ENCODE peak calls at places on chromosomes 7 and 10, in four cellular contexts. B is psoas muscle, O is mammary epithelial cell, G is SK-N-MC. U is an unnamed sample.

GRCh38 chr7:43815373-43815772 is 53.9 kb downstream of the MRPS24 start:
- DNase-seq in B (no peak), O (no peak), G (no peak), U (no peak)

GRCh38 chr7:104136561-104136960 is 71.3 kb downstream of the ORC5 start:
- DNase-seq in B (no peak), O (no peak), G (no peak), U (no peak)

GRCh38 chr10:29443745-29444523 is 155.1 kb downstream of the LYZL1 start:
- DNase-seq in B (no peak), O (peak), G (no peak), U (peak)

GRCh38 chr10:10792681-10793080 is 225.0 kb upstream of the CELF2 start:
- DNase-seq in B (no peak), O (peak), G (no peak), U (peak)

GRCh38 chr10:13890233-13890616 is 303.5 kb downstream of the PRPF18 start:
- DNase-seq in B (no peak), O (no peak), G (no peak), U (peak)

GRCh38 chr7:84502222-84502621 is 307.6 kb upstream of the SEMA3A start:
- DNase-seq in B (no peak), O (no peak), G (no peak), U (no peak)

GRCh38 chr10:129963831-129964501 is at the start of gene EBF3:
- DNase-seq in B (peak), O (peak), G (no peak), U (no peak)

GRCh38 chr7:76060842-76061241 is 12.9 kb downstream of the MDH2 start:
- DNase-seq in B (peak), O (no peak), G (no peak), U (no peak)

GRCh38 chr10:26486985-26487850 is 49.1 kb downstream of the APBB1IP start:
- DNase-seq in B (no peak), O (peak), G (no peak), U (peak)

GRCh38 chr10:26488344-26488743 is 50.2 kb downstream of the APBB1IP start:
- DNase-seq in B (no peak), O (no peak), G (no peak), U (peak)

GRCh38 chr10:26485150-26485941 is 47.2 kb downstream of the APBB1IP start:
- DNase-seq in B (no peak), O (no peak), G (no peak), U (peak)

GRCh38 chr10:26483554-26483953 is 45.4 kb downstream of the APBB1IP start:
- DNase-seq in B (no peak), O (no peak), G (no peak), U (no peak)

GRCh38 chr10:26486304-26486703 is 48.2 kb downstream of the APBB1IP start:
- DNase-seq in B (peak), O (peak), G (no peak), U (peak)
- H3K27ac ChIP-seq in B (peak), O (no peak), G (no peak), U (peak)

DNA sequence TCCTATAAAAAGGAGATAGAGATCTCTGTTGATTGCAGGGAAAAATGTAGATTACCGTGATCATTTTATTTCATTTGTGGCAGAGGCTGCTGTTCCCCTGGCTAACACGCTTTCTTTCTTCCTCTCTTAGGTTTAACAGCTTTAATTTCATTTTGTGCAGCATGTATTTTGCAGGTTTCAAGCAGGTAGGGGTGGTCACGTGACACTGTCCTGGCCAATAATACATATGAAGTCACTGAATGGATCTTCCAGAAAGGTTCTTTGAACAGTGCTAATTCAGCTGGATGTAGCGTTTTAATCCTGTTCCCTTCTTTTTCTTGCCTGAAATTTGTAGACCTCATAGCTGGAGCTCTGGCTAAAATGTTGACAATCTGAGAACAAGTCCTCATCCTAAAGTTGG is 3.6 kb upstream of the EPHB6 start:
- DNase-seq in B (no peak), O (no peak), G (no peak), U (no peak)
- H3K27ac ChIP-seq in B (no peak), O (no peak), G (no peak), U (no peak)

DNA sequence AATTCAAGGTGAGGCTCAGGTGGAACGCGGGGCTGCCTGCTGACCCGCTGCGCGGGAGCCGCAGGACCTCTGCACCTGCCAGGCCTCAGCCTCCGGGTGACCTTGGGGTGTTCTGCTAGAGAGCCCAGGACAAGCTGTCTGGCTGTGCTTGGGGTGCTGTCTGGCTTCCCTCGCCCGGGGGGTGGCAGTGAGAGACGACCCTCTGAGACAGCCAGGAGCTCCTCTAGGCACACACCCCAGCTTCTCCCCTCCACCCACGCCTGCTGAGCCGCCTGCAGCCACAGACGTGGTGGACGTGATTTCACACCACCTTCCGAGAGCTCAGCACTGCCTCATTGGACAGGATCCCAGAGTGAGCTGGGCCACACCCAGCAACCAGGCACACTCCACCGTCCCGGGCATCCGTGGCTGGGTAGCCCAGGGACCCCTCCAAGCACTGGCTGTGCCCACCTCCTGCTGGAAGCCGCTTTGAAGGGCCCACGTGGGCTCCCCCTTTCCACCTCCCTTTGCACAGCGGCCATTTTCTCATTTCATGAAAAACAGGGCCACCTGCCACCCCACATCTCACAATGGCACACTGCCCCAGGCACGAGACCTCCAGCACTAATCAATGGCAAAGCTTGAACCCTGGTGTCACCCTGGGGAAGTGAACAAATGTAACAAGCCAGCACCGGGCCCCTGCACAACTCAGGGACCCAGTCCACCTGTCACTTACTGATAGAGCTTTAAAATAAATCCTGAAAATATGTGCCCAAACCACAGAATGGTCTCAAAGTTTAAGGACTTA is 35.0 kb downstream of the ZFAND2A start:
- DNase-seq in B (no peak), O (no peak), G (no peak), U (no peak)
- H3K27ac ChIP-seq in B (peak), O (no peak), G (no peak), U (no peak)

GRCh38 chr7:27134392-27134791 is 3.8 kb upstream of the HOXA4 start:
- DNase-seq in B (no peak), O (peak), G (no peak), U (peak)
- H3K27ac ChIP-seq in B (peak), O (peak), G (no peak), U (peak)

GRCh38 chr7:23472046-23472445 is 1.8 kb upstream of the IGF2BP3 start:
- DNase-seq in B (no peak), O (no peak), G (no peak), U (no peak)

GRCh38 chr7:23469150-23469960 is 936 bp downstream of the IGF2BP3 start:
- DNase-seq in B (no peak), O (peak), G (no peak), U (no peak)

GRCh38 chr7:23469961-23470250 is 385 bp downstream of the IGF2BP3 start:
- DNase-seq in B (no peak), O (no peak), G (no peak), U (no peak)

GRCh38 chr7:23471090-23471859 is 984 bp upstream of the IGF2BP3 start:
- DNase-seq in B (no peak), O (peak), G (no peak), U (peak)

GRCh38 chr7:23470290-23471089 is at the start of gene IGF2BP3:
- DNase-seq in B (no peak), O (peak), G (peak), U (peak)
- H3K27ac ChIP-seq in B (no peak), O (no peak), G (peak), U (peak)

DNA sequence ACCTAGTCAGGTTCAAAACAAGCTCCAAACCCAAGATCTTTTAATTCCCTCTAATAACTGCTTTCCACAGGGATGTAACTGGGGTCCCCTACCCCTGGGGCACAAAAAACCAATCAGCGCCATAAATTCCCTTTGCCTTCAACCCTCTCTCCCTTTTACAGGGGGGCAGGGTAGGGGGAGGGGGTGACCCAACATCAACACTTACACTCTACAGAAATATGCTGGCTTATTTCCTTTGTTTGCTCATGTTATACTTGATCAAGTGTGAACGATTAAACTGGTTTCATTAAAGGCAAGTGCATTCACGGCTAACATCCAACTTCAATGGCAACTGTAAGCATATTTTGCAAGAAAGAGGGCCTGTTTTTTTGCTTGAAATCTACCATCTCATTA is 2.9 kb downstream of the CTBP2 start:
- DNase-seq in B (no peak), O (no peak), G (no peak), U (no peak)
- H3K27ac ChIP-seq in B (peak), O (peak), G (no peak), U (peak)

DNA sequence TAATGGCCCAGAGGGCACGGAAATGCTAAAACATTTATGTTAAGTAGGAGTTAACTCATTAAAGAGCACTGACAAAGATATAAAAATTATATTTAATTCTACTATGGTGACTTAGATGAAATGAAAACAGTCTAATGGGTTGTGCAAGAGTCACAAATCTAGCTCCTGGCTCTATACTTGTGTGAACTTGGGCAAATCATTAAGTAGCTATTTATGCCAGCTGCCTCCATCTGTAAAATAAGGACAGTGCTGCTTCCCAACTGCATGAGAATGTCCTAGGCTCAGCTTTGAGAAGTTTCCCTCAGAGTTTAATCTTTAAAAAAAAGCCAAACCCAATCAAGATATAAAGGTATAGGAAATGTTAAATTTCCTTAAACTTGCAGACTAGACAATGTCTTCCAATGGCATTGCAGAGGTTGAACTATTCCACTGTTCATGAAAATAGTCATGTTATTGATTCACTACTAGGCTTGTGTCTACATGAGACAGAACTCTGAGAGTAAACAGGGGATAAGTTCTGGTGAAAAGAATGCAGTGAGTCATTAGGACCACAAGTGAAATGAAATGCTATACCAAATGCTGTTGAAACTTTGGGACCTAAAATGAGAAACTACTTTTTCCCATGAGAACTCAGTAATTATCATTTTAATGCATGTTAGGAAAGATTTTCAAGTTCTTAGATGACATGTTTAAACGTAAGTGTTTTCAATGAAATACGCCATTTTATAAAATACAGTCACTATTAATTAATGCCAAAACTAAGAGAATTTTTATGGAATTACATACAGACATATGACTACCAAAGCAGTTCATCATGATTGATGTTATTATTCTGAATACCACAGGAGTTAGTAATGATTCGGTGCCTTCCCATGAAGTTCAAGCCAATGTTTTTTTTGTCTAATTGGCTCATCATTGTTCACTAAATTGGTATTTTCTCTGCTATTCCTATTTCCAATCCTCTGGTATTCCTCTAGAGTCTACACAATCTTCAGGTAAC is 84.2 kb downstream of the CDK6 start:
- DNase-seq in B (no peak), O (peak), G (no peak), U (peak)
- H3K27ac ChIP-seq in B (no peak), O (peak), G (no peak), U (peak)

U was measured in astrocyte.